ENCODE peak calls at places on chromosomes 13 and 19, in five cellular contexts. Z is lung, R is upper lobe of left lung, I is AG04450, C is heart right ventricle. A is an unnamed sample.

GRCh38 chr13:51158365-51158764 is 47.3 kb upstream of the C13orf42 start:
- DNase-seq in I (no peak), R (no peak), C (no peak), Z (no peak), A (no peak)

GRCh38 chr13:47484564-47484963 is 516.5 kb downstream of the SUCLA2 start:
- DNase-seq in R (no peak), I (peak; percentile 52), Z (no peak), C (no peak), A (no peak)

GRCh38 chr13:87058786-87059329 is 612.3 kb upstream of the SLITRK5 start:
- DNase-seq in Z (no peak), C (no peak), R (no peak), I (no peak), A (no peak)

GRCh38 chr13:33543089-33543459 is 257.5 kb upstream of the STARD13 start:
- DNase-seq in I (no peak), R (no peak), C (no peak), Z (no peak), A (no peak)

GRCh38 chr13:24272452-24273161 is 36.8 kb upstream of the C1QTNF9 start:
- DNase-seq in C (peak; percentile 18), I (no peak), Z (peak; percentile 65), R (no peak), A (no peak)

GRCh38 chr13:80052286-80052685 is 288.6 kb downstream of the SPRY2 start:
- DNase-seq in Z (no peak), R (no peak), C (no peak), I (no peak), A (no peak)

GRCh38 chr19:47697863-47698609 is 15.2 kb upstream of the EHD2 start:
- DNase-seq in C (peak; percentile 75), R (peak; percentile 82), Z (peak; percentile 77), I (peak; percentile 53), A (peak; percentile 80)

GRCh38 chr13:83215627-83216026 is 666.6 kb downstream of the SLITRK1 start:
- DNase-seq in I (peak; percentile 42), R (no peak), C (no peak), Z (no peak), A (no peak)

GRCh38 chr19:46225558-46226004 is 4.0 kb upstream of the IGFL1 start:
- DNase-seq in R (no peak), I (no peak), Z (no peak), C (no peak), A (no peak)

GRCh38 chr13:30429721-30430694 is 7.7 kb downstream of the UBE2L5 start:
- DNase-seq in R (no peak), C (no peak), Z (no peak), I (peak; percentile 65), A (no peak)

DNA sequence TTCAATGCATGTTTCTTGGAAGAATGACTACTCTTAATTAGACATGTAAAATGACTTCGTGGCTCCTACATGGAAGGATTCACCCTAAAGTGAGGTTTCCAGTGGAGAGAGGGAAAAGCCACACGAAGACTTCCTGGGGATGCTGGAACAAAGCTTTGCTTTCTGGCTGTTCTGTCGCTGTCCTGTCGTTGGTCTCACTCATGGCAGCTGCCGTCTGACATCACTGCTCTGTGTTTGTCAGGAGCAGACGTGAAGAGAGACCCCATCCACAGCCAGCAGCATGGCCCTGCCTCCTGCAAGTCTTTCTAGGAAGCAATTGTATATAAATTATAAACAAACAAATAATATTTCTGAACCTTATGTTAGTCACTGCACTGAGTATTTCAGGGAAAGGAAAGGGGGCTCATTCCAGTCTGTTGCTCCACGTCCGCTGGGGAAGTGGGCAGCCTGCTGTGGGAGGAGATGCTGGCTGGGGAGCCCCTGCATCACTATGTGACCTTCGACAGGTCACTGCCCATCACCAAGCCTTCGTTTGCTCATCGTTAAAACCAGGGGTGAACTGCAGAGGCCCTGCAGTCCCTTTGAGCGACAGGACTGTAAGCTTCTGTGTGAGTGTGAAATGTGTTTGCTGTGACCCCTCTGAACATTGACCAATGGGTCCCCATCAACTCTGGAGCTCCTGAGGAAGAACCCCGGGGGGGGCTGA is 151.0 kb downstream of the DCT start:
- DNase-seq in C (no peak), I (no peak), Z (no peak), R (no peak), A (no peak)
- H3K27ac ChIP-seq in C (peak overlapping the region; percentile 50), I (peak overlapping the region; percentile 49), Z (no peak overlapping the region), R (no peak overlapping the region), A (no peak overlapping the region)

GRCh38 chr19:57788114-57788692 is 18.7 kb downstream of the ZNF586 start:
- DNase-seq in C (no peak), R (no peak), I (no peak), Z (no peak), A (no peak)
- H3K9me3 ChIP-seq in C (peaks cover 67% of the 10 kb centered on the region), R (peaks cover 50% of the 10 kb centered on the region), I (peaks cover 44% of the 10 kb centered on the region), Z (no peaks in the 10 kb centered on the region), A (peaks cover 23% of the 10 kb centered on the region)

GRCh38 chr19:3370728-3371591 is 4.6 kb downstream of the NFIC start:
- DNase-seq in C (no peak), R (peak; percentile 70), I (no peak), Z (no peak), A (no peak)

GRCh38 chr19:3368441-3368795 is 2.0 kb downstream of the NFIC start:
- DNase-seq in Z (no peak), I (no peak), R (no peak), C (no peak), A (no peak)

GRCh38 chr19:3368848-3369336 is 2.5 kb downstream of the NFIC start:
- DNase-seq in C (no peak), I (no peak), Z (no peak), R (no peak), A (no peak)

GRCh38 chr19:3370214-3370720 is 3.9 kb downstream of the NFIC start:
- DNase-seq in I (no peak), R (no peak), C (no peak), Z (no peak), A (no peak)

GRCh38 chr19:3369337-3370213 is 3.2 kb downstream of the NFIC start:
- DNase-seq in R (peak; percentile 89), Z (no peak), I (no peak), C (peak; percentile 72), A (peak; percentile 80)
- H3K4me3 ChIP-seq in R (peak overlapping the region; percentile 7), Z (peak overlapping the region; percentile 16), I (peak overlapping the region; percentile 76), C (peak overlapping the region; percentile 82), A (peak overlapping the region; percentile 29)

GRCh38 chr13:40401911-40402776 is 264.3 kb downstream of the FOXO1 start:
- DNase-seq in C (peak; percentile 95), R (no peak), Z (peak; percentile 94), I (peak; percentile 79), A (peak; percentile 99)
- H3K27ac ChIP-seq in C (peak overlapping the region; percentile 72), R (peak overlapping the region; percentile 59), Z (no peak overlapping the region), I (peak overlapping the region; percentile 63), A (no peak overlapping the region)

GRCh38 chr19:57419439-57419838 is 8.5 kb downstream of the ZNF17 start:
- DNase-seq in C (no peak), Z (no peak), I (no peak), R (no peak), A (no peak)
- H3K9me3 ChIP-seq in C (peaks cover 91% of the 10 kb centered on the region), Z (no peaks in the 10 kb centered on the region), I (peaks cover 21% of the 10 kb centered on the region), R (peaks cover 67% of the 10 kb centered on the region), A (peaks cover 34% of the 10 kb centered on the region)

GRCh38 chr13:94056362-94056990 is 423.0 kb downstream of the DCT start:
- DNase-seq in R (no peak), I (no peak), C (no peak), Z (no peak), A (no peak)
- H3K4me3 ChIP-seq in R (no peak overlapping the region), I (no peak overlapping the region), C (no peak overlapping the region), Z (no peak overlapping the region), A (no peak overlapping the region)

GRCh38 chr19:6092329-6093286 is 17.7 kb downstream of the RFX2 start:
- DNase-seq in C (peak; percentile 82), R (peak; percentile 90), I (no peak), Z (peak; percentile 87), A (peak; percentile 95)
- H3K27ac ChIP-seq in C (peak overlapping the region; percentile 83), R (peak overlapping the region; percentile 80), I (peak overlapping the region; percentile 94), Z (peak overlapping the region; percentile 68), A (peak overlapping the region; percentile 86)

A was measured in aorta.